ENCODE peak calls at places on chromosomes 5 and 9, in five cellular contexts. U is fibroblast of the aortic adventitia; G is stimulated activated CD4-positive, alpha-beta T cell treated with anti-CD3 and anti-CD28 coated beads, Interleukin-2, amount 100 ng/mL, for 48 hours; Q is stimulated activated effector memory CD8-positive, alpha-beta T cell treated with anti-CD3 and anti-CD28 coated beads, Interleukin-12 subunit alpha, Interleukin-12 subunit beta, amount 100 ng/mL, for 72 hours; A is fibroblast of lung. H is an unnamed sample.
A peak's percentile ranks its signal among the peaks of the same experiment; 100 is the strongest.

GRCh38 chr5:80989883-80990282 is 29.7 kb downstream of the RASGRF2 start:
- DNase-seq in U (no peak), G (no peak), Q (no peak), A (no peak), H (no peak)

GRCh38 chr9:132673355-132673754 is 3.1 kb downstream of the GTF3C4 start:
- DNase-seq in U (peak; percentile 59), G (no peak), Q (no peak), A (peak; percentile 61), H (peak; percentile 83)

GRCh38 chr9:31027678-31028077 is 1356.8 kb upstream of the ACO1 start:
- DNase-seq in U (no peak), G (no peak), Q (no peak), A (no peak), H (no peak)

GRCh38 chr5:172881691-172882370 is 47.8 kb downstream of the ERGIC1 start:
- DNase-seq in U (peak; percentile 54), G (no peak), Q (peak; percentile 20), A (peak; percentile 82), H (no peak)

GRCh38 chr9:86659413-86660046 is 287.8 kb downstream of the GAS1 start:
- DNase-seq in U (no peak), G (no peak), Q (no peak), A (peak; percentile 26), H (no peak)

GRCh38 chr9:134535171-134535570 is 106.4 kb upstream of the COL5A1 start:
- DNase-seq in U (no peak), G (no peak), Q (no peak), A (no peak), H (no peak)

GRCh38 chr9:122807271-122807900 is 7.5 kb downstream of the OR1K1 start:
- DNase-seq in U (peak; percentile 81), G (peak; percentile 37), Q (peak; percentile 36), A (peak; percentile 64), H (no peak)

GRCh38 chr9:68979538-68980314 is 34.2 kb downstream of the PRKACG start:
- DNase-seq in U (no peak), G (peak; percentile 28), Q (no peak), A (no peak), H (no peak)

GRCh38 chr5:31161772-31162171 is 31.7 kb upstream of the CDH6 start:
- DNase-seq in U (peak; percentile 24), G (no peak), Q (no peak), A (peak; percentile 40), H (no peak)

GRCh38 chr9:68505681-68506409 is 34.8 kb downstream of the TMEM252 start:
- DNase-seq in U (peak; percentile 18), G (no peak), Q (no peak), A (no peak), H (peak; percentile 40)

GRCh38 chr9:26682796-26683496 is 209.7 kb downstream of the CAAP1 start:
- DNase-seq in U (no peak), G (no peak), Q (no peak), A (no peak), H (no peak)

GRCh38 chr9:621199-621860 is 220.2 kb upstream of the DMRT1 start:
- DNase-seq in U (peak; percentile 65), G (no peak), Q (no peak), A (no peak), H (no peak)

GRCh38 chr5:67435007-67435406 is 238.4 kb upstream of the CD180 start:
- DNase-seq in U (no peak), G (no peak), Q (no peak), A (no peak), H (no peak)

GRCh38 chr5:180523629-180524466 is 29.7 kb downstream of the CNOT6 start:
- DNase-seq in U (no peak), G (no peak), Q (no peak), A (peak; percentile 9), H (no peak)

GRCh38 chr9:133641396-133641655 is 5.2 kb downstream of the DBH start:
- DNase-seq in U (no peak), G (no peak), Q (no peak), A (no peak), H (no peak)

GRCh38 chr5:114411380-114411931 is 49.6 kb downstream of the KCNN2 start:
- DNase-seq in U (no peak), G (no peak), Q (no peak), A (no peak), H (no peak)

GRCh38 chr9:100285080-100285479 is 67.7 kb downstream of the TEX10 start:
- DNase-seq in U (no peak), G (no peak), Q (no peak), A (no peak), H (no peak)

GRCh38 chr5:155434681-155435080 is 421.1 kb downstream of the KIF4B start:
- DNase-seq in U (no peak), G (no peak), Q (no peak), A (no peak), H (peak; percentile 1)

GRCh38 chr5:76175051-76175666 is 92.0 kb downstream of the SV2C start:
- DNase-seq in U (peak; percentile 43), G (peak; percentile 37), Q (peak; percentile 41), A (peak; percentile 10), H (peak; percentile 75)

GRCh38 chr5:174607205-174607604 is 117.2 kb upstream of the MSX2 start:
- DNase-seq in U (no peak), G (no peak), Q (no peak), A (no peak), H (no peak)